ENCODE peak calls at places on chromosome 4, in four cellular contexts. One of them, this sample, is unnamed.
A peak's percentile ranks its signal among the peaks of the same experiment; 100 is the strongest.

GRCh38 chr4:95949136-95949765 is 109.4 kb downstream of the PDHA2 start:
- DNase-seq in dorsolateral prefrontal cortex: no peak
- DNase-seq in Peyer's patch: no peak
- DNase-seq in foreskin keratinocyte: no peak
- DNase-seq in this sample: no peak

GRCh38 chr4:176563591-176563990 is 229.1 kb downstream of the VEGFC start:
- DNase-seq in Peyer's patch: no peak
- DNase-seq in dorsolateral prefrontal cortex: no peak
- DNase-seq in foreskin keratinocyte: no peak
- DNase-seq in this sample: no peak

GRCh38 chr4:158678767-158679166 is 6.7 kb downstream of the ETFDH start:
- DNase-seq in foreskin keratinocyte: no peak
- DNase-seq in dorsolateral prefrontal cortex: no peak
- DNase-seq in Peyer's patch: no peak
- DNase-seq in this sample: no peak

GRCh38 chr4:23717528-23718248 is 172.2 kb downstream of the PPARGC1A start:
- DNase-seq in dorsolateral prefrontal cortex: no peak
- DNase-seq in foreskin keratinocyte: no peak
- DNase-seq in Peyer's patch: no peak
- DNase-seq in this sample: no peak

GRCh38 chr4:24736066-24736465 is 59.3 kb upstream of the SOD3 start:
- DNase-seq in Peyer's patch: no peak
- DNase-seq in dorsolateral prefrontal cortex: no peak
- DNase-seq in foreskin keratinocyte: no peak
- DNase-seq in this sample: no peak

GRCh38 chr4:110792036-110792435 is 169.2 kb upstream of the PITX2 start:
- DNase-seq in foreskin keratinocyte: no peak
- DNase-seq in Peyer's patch: no peak
- DNase-seq in dorsolateral prefrontal cortex: no peak
- DNase-seq in this sample: no peak

GRCh38 chr4:184237612-184238011 is 19.9 kb upstream of the ENPP6 start:
- DNase-seq in dorsolateral prefrontal cortex: no peak
- DNase-seq in foreskin keratinocyte: no peak
- DNase-seq in Peyer's patch: no peak
- DNase-seq in this sample: no peak

GRCh38 chr4:566035-566434 is 10.1 kb downstream of the TMEM271 start:
- DNase-seq in Peyer's patch: no peak
- DNase-seq in dorsolateral prefrontal cortex: no peak
- DNase-seq in foreskin keratinocyte: no peak
- DNase-seq in this sample: no peak

GRCh38 chr4:25908491-25908901 is 5.5 kb upstream of the SMIM20 start:
- DNase-seq in dorsolateral prefrontal cortex: peak; percentile 49
- DNase-seq in Peyer's patch: no peak
- DNase-seq in foreskin keratinocyte: peak; percentile 76
- DNase-seq in this sample: no peak

GRCh38 chr4:4866833-4867744 is 7.6 kb downstream of the MSX1 start:
- DNase-seq in foreskin keratinocyte: no peak
- DNase-seq in dorsolateral prefrontal cortex: no peak
- DNase-seq in Peyer's patch: no peak
- DNase-seq in this sample: no peak

GRCh38 chr4:124389591-124389990 is 322.9 kb downstream of the ANKRD50 start:
- DNase-seq in foreskin keratinocyte: peak; percentile 21
- DNase-seq in dorsolateral prefrontal cortex: no peak
- DNase-seq in Peyer's patch: no peak
- DNase-seq in this sample: no peak

GRCh38 chr4:30537462-30537861 is 182.7 kb upstream of the PCDH7 start:
- DNase-seq in foreskin keratinocyte: peak; percentile 83
- DNase-seq in dorsolateral prefrontal cortex: no peak
- DNase-seq in Peyer's patch: no peak
- DNase-seq in this sample: no peak

GRCh38 chr4:155079866-155080265 is 128.6 kb upstream of the NPY2R start:
- DNase-seq in foreskin keratinocyte: no peak
- DNase-seq in Peyer's patch: no peak
- DNase-seq in dorsolateral prefrontal cortex: no peak
- DNase-seq in this sample: no peak

GRCh38 chr4:185839204-185839712 is 27.3 kb upstream of the SORBS2 start:
- DNase-seq in Peyer's patch: no peak
- DNase-seq in dorsolateral prefrontal cortex: no peak
- DNase-seq in foreskin keratinocyte: peak; percentile 83
- DNase-seq in this sample: peak; percentile 41

GRCh38 chr4:4296283-4296846 is 6.3 kb downstream of the ZBTB49 start:
- DNase-seq in Peyer's patch: no peak
- DNase-seq in dorsolateral prefrontal cortex: no peak
- DNase-seq in foreskin keratinocyte: no peak
- DNase-seq in this sample: no peak

GRCh38 chr4:72896515-72896914 is 173.0 kb downstream of the COX18 start:
- DNase-seq in foreskin keratinocyte: peak; percentile 21
- DNase-seq in Peyer's patch: no peak
- DNase-seq in dorsolateral prefrontal cortex: no peak
- DNase-seq in this sample: no peak

GRCh38 chr4:163495900-163496299 is 1.4 kb downstream of the TMA16 start:
- DNase-seq in dorsolateral prefrontal cortex: no peak
- DNase-seq in foreskin keratinocyte: no peak
- DNase-seq in Peyer's patch: no peak
- DNase-seq in this sample: no peak

GRCh38 chr4:109296545-109296944 is 5.9 kb downstream of the COL25A1 start:
- DNase-seq in Peyer's patch: no peak
- DNase-seq in dorsolateral prefrontal cortex: no peak
- DNase-seq in foreskin keratinocyte: peak; percentile 42
- DNase-seq in this sample: no peak

GRCh38 chr4:42489095-42489494 is 91.8 kb downstream of the SHISA3 start:
- DNase-seq in dorsolateral prefrontal cortex: no peak
- DNase-seq in Peyer's patch: no peak
- DNase-seq in foreskin keratinocyte: no peak
- DNase-seq in this sample: no peak

GRCh38 chr4:110793381-110793801 is 170.5 kb upstream of the PITX2 start:
- DNase-seq in dorsolateral prefrontal cortex: no peak
- DNase-seq in Peyer's patch: no peak
- DNase-seq in foreskin keratinocyte: peak; percentile 9
- DNase-seq in this sample: no peak

GRCh38 chr4:15469402-15470148 is at the start of gene CC2D2A:
- DNase-seq in dorsolateral prefrontal cortex: no peak
- DNase-seq in Peyer's patch: no peak
- DNase-seq in foreskin keratinocyte: no peak
- DNase-seq in this sample: no peak

DNA sequence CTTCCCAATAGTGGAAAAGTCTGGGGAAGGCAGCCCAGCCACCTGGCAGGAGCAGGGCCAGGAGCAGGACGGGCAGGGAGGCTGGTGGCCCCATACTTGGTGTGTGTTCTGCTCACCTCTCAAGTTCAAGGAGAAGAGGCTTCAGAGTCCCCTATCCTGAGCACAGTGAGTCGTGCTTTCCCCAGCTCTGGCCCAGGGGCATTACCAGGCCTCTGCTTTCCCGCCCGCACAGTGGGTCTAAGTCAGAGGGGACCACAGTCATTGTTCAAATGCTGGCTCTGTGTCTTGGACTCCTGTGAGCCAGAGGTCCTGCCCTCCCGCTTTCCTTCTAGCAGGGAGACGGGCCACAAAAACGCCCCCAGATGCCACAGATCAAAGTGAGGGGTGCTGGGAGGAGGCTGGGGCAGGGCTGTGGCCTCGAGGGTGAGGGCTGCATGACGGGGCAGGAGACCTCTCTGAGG is 27.6 kb downstream of the HTRA3 start:
- DNase-seq in foreskin keratinocyte: no peak
- DNase-seq in Peyer's patch: no peak
- DNase-seq in dorsolateral prefrontal cortex: no peak
- DNase-seq in this sample: peak; percentile 58
- H3K27me3 ChIP-seq in foreskin keratinocyte: peaks cover 4% of the 10 kb centered on the region
- H3K27me3 ChIP-seq in Peyer's patch: no peaks in the 10 kb centered on the region
- H3K27me3 ChIP-seq in dorsolateral prefrontal cortex: no peaks in the 10 kb centered on the region
- H3K27me3 ChIP-seq in this sample: no peaks in the 10 kb centered on the region

GRCh38 chr4:80192937-80193336 is 4.4 kb upstream of the PRDM8 start:
- DNase-seq in dorsolateral prefrontal cortex: no peak
- DNase-seq in foreskin keratinocyte: no peak
- DNase-seq in Peyer's patch: no peak
- DNase-seq in this sample: no peak
- H3K27me3 ChIP-seq in dorsolateral prefrontal cortex: peaks cover 60% of the 10 kb centered on the region
- H3K27me3 ChIP-seq in foreskin keratinocyte: peaks cover 24% of the 10 kb centered on the region
- H3K27me3 ChIP-seq in Peyer's patch: no peaks in the 10 kb centered on the region
- H3K27me3 ChIP-seq in this sample: peaks cover 92% of the 10 kb centered on the region

DNA sequence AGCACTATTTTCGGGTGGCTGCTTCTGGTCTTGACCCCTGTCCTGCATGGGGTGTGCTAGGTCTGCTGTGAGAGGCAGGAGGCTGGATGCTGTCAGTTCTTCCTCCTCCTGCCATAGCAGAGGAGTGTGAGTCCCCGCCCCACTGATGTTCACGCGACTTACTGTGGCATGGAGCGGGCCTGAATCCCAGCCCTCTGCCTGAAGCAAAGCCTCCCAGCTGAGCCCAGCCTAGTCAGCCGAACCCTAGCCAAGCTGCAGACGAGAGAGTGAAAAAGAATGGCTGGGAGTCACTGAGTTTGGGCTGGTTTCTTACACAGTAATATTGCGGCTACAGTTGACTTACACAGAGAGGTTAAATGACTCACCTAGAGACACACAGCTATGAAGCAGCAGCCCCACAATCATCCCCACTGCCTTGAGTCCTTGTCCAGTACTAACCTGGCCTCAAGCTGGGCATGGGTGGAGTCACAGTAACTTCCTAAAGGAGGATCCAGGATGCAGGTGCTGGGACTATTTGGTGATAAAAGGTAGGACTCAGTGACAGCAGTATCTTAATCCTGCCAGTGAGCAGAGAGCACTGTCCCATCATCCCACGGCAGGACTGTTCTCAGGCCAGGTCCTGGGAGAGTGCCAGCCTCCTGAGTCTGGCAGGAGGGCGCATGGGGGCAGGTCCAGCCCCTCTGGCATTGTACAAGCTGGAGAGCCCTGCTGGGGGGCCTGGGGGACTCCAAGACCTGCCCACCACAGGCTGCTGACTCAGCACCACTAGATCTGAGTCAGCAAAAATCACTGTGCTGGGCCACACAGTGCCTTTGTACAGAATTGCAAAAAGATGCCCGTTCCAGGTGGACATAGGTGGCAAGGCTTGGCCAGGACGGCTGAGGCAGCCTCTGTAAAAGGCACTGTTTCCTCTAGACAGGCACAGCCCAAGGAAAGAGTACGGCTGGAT is 60.4 kb upstream of the CRMP1 start:
- DNase-seq in Peyer's patch: no peak
- DNase-seq in foreskin keratinocyte: no peak
- DNase-seq in dorsolateral prefrontal cortex: no peak
- DNase-seq in this sample: no peak
- H3K27me3 ChIP-seq in Peyer's patch: no peaks in the 10 kb centered on the region
- H3K27me3 ChIP-seq in foreskin keratinocyte: no peaks in the 10 kb centered on the region
- H3K27me3 ChIP-seq in dorsolateral prefrontal cortex: no peaks in the 10 kb centered on the region
- H3K27me3 ChIP-seq in this sample: peaks cover 39% of the 10 kb centered on the region

GRCh38 chr4:65669008-65669971 is 999 bp downstream of the EPHA5 start:
- DNase-seq in dorsolateral prefrontal cortex: no peak
- DNase-seq in foreskin keratinocyte: no peak
- DNase-seq in Peyer's patch: no peak
- DNase-seq in this sample: peak; percentile 72
- H3K27me3 ChIP-seq in dorsolateral prefrontal cortex: peaks cover 9% of the 10 kb centered on the region
- H3K27me3 ChIP-seq in foreskin keratinocyte: peaks cover 75% of the 10 kb centered on the region
- H3K27me3 ChIP-seq in Peyer's patch: no peaks in the 10 kb centered on the region
- H3K27me3 ChIP-seq in this sample: peaks cover 58% of the 10 kb centered on the region

GRCh38 chr4:165875446-165875845 is 2.4 kb downstream of the TLL1 start:
- DNase-seq in dorsolateral prefrontal cortex: no peak
- DNase-seq in Peyer's patch: no peak
- DNase-seq in foreskin keratinocyte: no peak
- DNase-seq in this sample: no peak
- H3K27me3 ChIP-seq in dorsolateral prefrontal cortex: peaks cover 14% of the 10 kb centered on the region
- H3K27me3 ChIP-seq in Peyer's patch: no peaks in the 10 kb centered on the region
- H3K27me3 ChIP-seq in foreskin keratinocyte: no peaks in the 10 kb centered on the region
- H3K27me3 ChIP-seq in this sample: peaks cover 56% of the 10 kb centered on the region

GRCh38 chr4:16859031-16859430 is 39.4 kb downstream of the LDB2 start:
- DNase-seq in foreskin keratinocyte: no peak
- DNase-seq in dorsolateral prefrontal cortex: no peak
- DNase-seq in Peyer's patch: no peak
- DNase-seq in this sample: no peak
- H3K27me3 ChIP-seq in foreskin keratinocyte: no peaks in the 10 kb centered on the region
- H3K27me3 ChIP-seq in dorsolateral prefrontal cortex: no peaks in the 10 kb centered on the region
- H3K27me3 ChIP-seq in Peyer's patch: no peaks in the 10 kb centered on the region
- H3K27me3 ChIP-seq in this sample: no peaks in the 10 kb centered on the region

DNA sequence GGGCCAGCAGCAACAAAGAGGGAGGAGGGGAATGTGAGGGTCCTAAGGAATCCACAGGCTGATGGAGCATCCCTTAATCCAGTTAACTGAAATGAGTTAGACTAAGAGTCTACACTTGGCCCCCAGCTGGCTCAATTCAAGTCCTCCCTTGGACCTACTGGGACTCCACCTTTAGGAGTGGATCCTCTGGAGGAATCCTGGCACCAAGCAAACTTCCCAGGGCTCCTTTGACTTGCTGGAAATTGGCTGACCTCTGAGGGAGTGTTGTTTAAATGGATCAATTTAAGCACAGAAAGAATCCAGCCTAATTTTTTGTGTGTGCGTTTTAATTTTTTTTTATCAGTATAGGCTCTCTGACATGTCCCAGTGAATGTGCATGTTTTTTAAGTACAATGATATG is 114.7 kb downstream of the SHROOM3 start:
- DNase-seq in foreskin keratinocyte: no peak
- DNase-seq in Peyer's patch: no peak
- DNase-seq in dorsolateral prefrontal cortex: no peak
- DNase-seq in this sample: no peak
- H3K27me3 ChIP-seq in foreskin keratinocyte: no peaks in the 10 kb centered on the region
- H3K27me3 ChIP-seq in Peyer's patch: no peaks in the 10 kb centered on the region
- H3K27me3 ChIP-seq in dorsolateral prefrontal cortex: no peaks in the 10 kb centered on the region
- H3K27me3 ChIP-seq in this sample: no peaks in the 10 kb centered on the region

GRCh38 chr4:48484494-48485168 is 1.5 kb downstream of the SLC10A4 start:
- DNase-seq in dorsolateral prefrontal cortex: no peak
- DNase-seq in foreskin keratinocyte: no peak
- DNase-seq in Peyer's patch: no peak
- DNase-seq in this sample: no peak
- H3K27me3 ChIP-seq in dorsolateral prefrontal cortex: peaks cover 42% of the 10 kb centered on the region
- H3K27me3 ChIP-seq in foreskin keratinocyte: peaks cover 94% of the 10 kb centered on the region
- H3K27me3 ChIP-seq in Peyer's patch: no peaks in the 10 kb centered on the region
- H3K27me3 ChIP-seq in this sample: peaks cover 99% of the 10 kb centered on the region

DNA sequence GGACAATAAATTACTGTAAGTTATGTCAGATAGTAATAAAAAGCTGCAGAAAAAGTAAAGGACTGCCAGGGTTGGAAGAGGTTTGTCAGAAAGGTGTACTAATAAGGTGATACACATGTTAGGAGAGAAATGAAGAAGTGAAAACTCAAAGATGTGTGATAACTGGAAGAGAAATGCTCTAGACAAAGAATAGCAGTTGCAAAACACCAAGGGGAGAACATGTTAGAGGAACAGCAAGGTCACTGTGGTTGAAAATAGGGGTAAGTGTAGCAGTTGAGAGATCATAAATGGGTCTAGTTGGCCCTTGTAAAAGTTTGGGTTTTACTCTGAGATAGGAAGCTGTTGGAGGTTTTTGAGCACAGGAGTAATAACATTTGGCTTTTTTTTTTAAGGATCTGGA is 46.9 kb downstream of the HSPA4L start:
- DNase-seq in foreskin keratinocyte: no peak
- DNase-seq in dorsolateral prefrontal cortex: no peak
- DNase-seq in Peyer's patch: no peak
- DNase-seq in this sample: no peak
- H3K27me3 ChIP-seq in foreskin keratinocyte: no peaks in the 10 kb centered on the region
- H3K27me3 ChIP-seq in dorsolateral prefrontal cortex: no peaks in the 10 kb centered on the region
- H3K27me3 ChIP-seq in Peyer's patch: no peaks in the 10 kb centered on the region
- H3K27me3 ChIP-seq in this sample: no peaks in the 10 kb centered on the region

DNA sequence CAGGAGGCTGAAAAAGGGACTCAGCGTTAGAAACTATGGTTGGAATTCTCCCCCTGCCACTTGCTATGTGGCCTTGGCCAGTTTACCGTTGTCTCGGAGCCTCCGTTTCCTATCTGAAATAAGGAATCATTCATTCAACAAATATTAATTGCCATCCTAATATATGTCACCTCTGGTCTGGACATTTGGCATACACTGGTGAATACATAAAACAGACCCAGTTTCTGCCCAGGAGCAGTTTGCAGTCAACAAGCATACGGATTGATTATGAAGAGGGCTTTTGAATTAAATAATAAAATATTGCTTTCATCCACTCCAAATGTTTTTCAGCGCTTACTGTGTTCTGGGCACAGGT is 7.6 kb upstream of the GSX2 start:
- DNase-seq in dorsolateral prefrontal cortex: no peak
- DNase-seq in foreskin keratinocyte: no peak
- DNase-seq in Peyer's patch: no peak
- DNase-seq in this sample: no peak
- H3K27me3 ChIP-seq in dorsolateral prefrontal cortex: peaks cover 53% of the 10 kb centered on the region
- H3K27me3 ChIP-seq in foreskin keratinocyte: peaks cover 56% of the 10 kb centered on the region
- H3K27me3 ChIP-seq in Peyer's patch: no peaks in the 10 kb centered on the region
- H3K27me3 ChIP-seq in this sample: peaks cover 77% of the 10 kb centered on the region